ENCODE peak calls at places on chromosomes 16 and 17, in nine cellular contexts. One of them, this sample, is unnamed.

GRCh38 chr16:52912565-52913173 is 140.0 kb downstream of the CHD9NB start:
- DNase-seq in hepatocyte: peak; percentile 79
- DNase-seq in upper lobe of left lung: peak; percentile 56
- DNase-seq in esophagus squamous epithelium: no peak
- DNase-seq in CD8-positive, alpha-beta memory T cell: no peak
- DNase-seq in endodermal cell: peak; percentile 92
- DNase-seq in H9: peak; percentile 80
- DNase-seq in HCT116: peak; percentile 55
- DNase-seq in spleen: no peak
- DNase-seq in this sample: peak; percentile 80

GRCh38 chr17:8109669-8110455 is 8.5 kb downstream of the ALOXE3 start:
- DNase-seq in hepatocyte: peak; percentile 90
- DNase-seq in upper lobe of left lung: peak; percentile 78
- DNase-seq in CD8-positive, alpha-beta memory T cell: peak; percentile 82
- DNase-seq in HCT116: no peak
- DNase-seq in esophagus squamous epithelium: no peak
- DNase-seq in endodermal cell: peak; percentile 96
- DNase-seq in H9: peak; percentile 92
- DNase-seq in spleen: peak; percentile 94
- DNase-seq in this sample: no peak

GRCh38 chr17:1227917-1228751 is 42.1 kb upstream of the BHLHA9 start:
- DNase-seq in HCT116: no peak
- DNase-seq in endodermal cell: peak; percentile 77
- DNase-seq in H9: peak; percentile 58
- DNase-seq in CD8-positive, alpha-beta memory T cell: no peak
- DNase-seq in spleen: peak; percentile 84
- DNase-seq in upper lobe of left lung: peak; percentile 23
- DNase-seq in hepatocyte: peak; percentile 35
- DNase-seq in esophagus squamous epithelium: no peak
- DNase-seq in this sample: no peak

GRCh38 chr17:41002814-41003213 is 3.1 kb upstream of the KRTAP3-2 start:
- DNase-seq in endodermal cell: no peak
- DNase-seq in hepatocyte: no peak
- DNase-seq in CD8-positive, alpha-beta memory T cell: no peak
- DNase-seq in upper lobe of left lung: no peak
- DNase-seq in HCT116: no peak
- DNase-seq in spleen: no peak
- DNase-seq in H9: no peak
- DNase-seq in esophagus squamous epithelium: no peak
- DNase-seq in this sample: no peak

GRCh38 chr17:17205368-17206148 is 575 bp downstream of the PLD6 start:
- DNase-seq in upper lobe of left lung: peak; percentile 74
- DNase-seq in HCT116: peak; percentile 7
- DNase-seq in spleen: peak; percentile 91
- DNase-seq in endodermal cell: no peak
- DNase-seq in H9: peak; percentile 59
- DNase-seq in hepatocyte: no peak
- DNase-seq in esophagus squamous epithelium: no peak
- DNase-seq in CD8-positive, alpha-beta memory T cell: peak; percentile 45
- DNase-seq in this sample: peak; percentile 92

GRCh38 chr16:46765050-46765449 is 16.9 kb upstream of the MYLK3 start:
- DNase-seq in CD8-positive, alpha-beta memory T cell: no peak
- DNase-seq in hepatocyte: no peak
- DNase-seq in spleen: peak; percentile 38
- DNase-seq in H9: no peak
- DNase-seq in upper lobe of left lung: no peak
- DNase-seq in esophagus squamous epithelium: no peak
- DNase-seq in HCT116: no peak
- DNase-seq in endodermal cell: no peak
- DNase-seq in this sample: peak; percentile 53

GRCh38 chr17:47072881-47073280 is 93.8 kb upstream of the RPRML start:
- DNase-seq in esophagus squamous epithelium: no peak
- DNase-seq in HCT116: no peak
- DNase-seq in spleen: no peak
- DNase-seq in H9: no peak
- DNase-seq in CD8-positive, alpha-beta memory T cell: no peak
- DNase-seq in endodermal cell: no peak
- DNase-seq in upper lobe of left lung: peak; percentile 25
- DNase-seq in hepatocyte: no peak
- DNase-seq in this sample: peak; percentile 84

GRCh38 chr16:57479422-57480126 is 6.7 kb downstream of the DOK4 start:
- DNase-seq in esophagus squamous epithelium: no peak
- DNase-seq in CD8-positive, alpha-beta memory T cell: no peak
- DNase-seq in hepatocyte: peak; percentile 77
- DNase-seq in upper lobe of left lung: no peak
- DNase-seq in HCT116: no peak
- DNase-seq in endodermal cell: peak; percentile 88
- DNase-seq in spleen: peak; percentile 74
- DNase-seq in H9: peak; percentile 80
- DNase-seq in this sample: peak; percentile 73

GRCh38 chr16:65095090-65095728 is 26.7 kb downstream of the CDH11 start:
- DNase-seq in endodermal cell: no peak
- DNase-seq in esophagus squamous epithelium: no peak
- DNase-seq in H9: no peak
- DNase-seq in hepatocyte: no peak
- DNase-seq in CD8-positive, alpha-beta memory T cell: no peak
- DNase-seq in spleen: no peak
- DNase-seq in HCT116: no peak
- DNase-seq in upper lobe of left lung: no peak
- DNase-seq in this sample: no peak

GRCh38 chr16:56189990-56190902 is 1.0 kb upstream of the GNAO1 start:
- DNase-seq in hepatocyte: no peak
- DNase-seq in H9: no peak
- DNase-seq in endodermal cell: no peak
- DNase-seq in HCT116: no peak
- DNase-seq in CD8-positive, alpha-beta memory T cell: no peak
- DNase-seq in spleen: peak; percentile 75
- DNase-seq in upper lobe of left lung: no peak
- DNase-seq in esophagus squamous epithelium: no peak
- DNase-seq in this sample: no peak

GRCh38 chr17:29149431-29150064 is 30.6 kb downstream of the MYO18A start:
- DNase-seq in esophagus squamous epithelium: no peak
- DNase-seq in endodermal cell: no peak
- DNase-seq in hepatocyte: no peak
- DNase-seq in H9: peak; percentile 61
- DNase-seq in HCT116: no peak
- DNase-seq in upper lobe of left lung: peak; percentile 45
- DNase-seq in spleen: no peak
- DNase-seq in CD8-positive, alpha-beta memory T cell: no peak
- DNase-seq in this sample: peak; percentile 97

GRCh38 chr16:16037970-16038369 is 88.6 kb downstream of the ABCC1 start:
- DNase-seq in CD8-positive, alpha-beta memory T cell: no peak
- DNase-seq in spleen: no peak
- DNase-seq in upper lobe of left lung: no peak
- DNase-seq in endodermal cell: no peak
- DNase-seq in hepatocyte: no peak
- DNase-seq in H9: no peak
- DNase-seq in esophagus squamous epithelium: no peak
- DNase-seq in HCT116: no peak
- DNase-seq in this sample: no peak

GRCh38 chr16:81427245-81427644 is 17.4 kb upstream of the CMIP start:
- DNase-seq in endodermal cell: no peak
- DNase-seq in hepatocyte: no peak
- DNase-seq in CD8-positive, alpha-beta memory T cell: no peak
- DNase-seq in spleen: no peak
- DNase-seq in esophagus squamous epithelium: no peak
- DNase-seq in upper lobe of left lung: no peak
- DNase-seq in H9: no peak
- DNase-seq in HCT116: no peak
- DNase-seq in this sample: no peak

GRCh38 chr17:32673964-32674363 is 187.2 kb downstream of the CDK5R1 start:
- DNase-seq in H9: no peak
- DNase-seq in spleen: no peak
- DNase-seq in HCT116: no peak
- DNase-seq in CD8-positive, alpha-beta memory T cell: no peak
- DNase-seq in endodermal cell: no peak
- DNase-seq in hepatocyte: no peak
- DNase-seq in upper lobe of left lung: no peak
- DNase-seq in esophagus squamous epithelium: no peak
- DNase-seq in this sample: no peak

GRCh38 chr17:46009681-46010596 is 10.9 kb downstream of the STH start:
- DNase-seq in esophagus squamous epithelium: no peak
- DNase-seq in spleen: no peak
- DNase-seq in HCT116: no peak
- DNase-seq in endodermal cell: no peak
- DNase-seq in CD8-positive, alpha-beta memory T cell: no peak
- DNase-seq in hepatocyte: no peak
- DNase-seq in H9: peak; percentile 34
- DNase-seq in upper lobe of left lung: no peak
- DNase-seq in this sample: no peak

GRCh38 chr17:74176546-74177001 is 26.9 kb upstream of the RPL38 start:
- DNase-seq in upper lobe of left lung: peak; percentile 45
- DNase-seq in HCT116: peak; percentile 56
- DNase-seq in CD8-positive, alpha-beta memory T cell: peak; percentile 11
- DNase-seq in esophagus squamous epithelium: no peak
- DNase-seq in hepatocyte: peak; percentile 85
- DNase-seq in endodermal cell: peak; percentile 98
- DNase-seq in spleen: peak; percentile 71
- DNase-seq in H9: peak; percentile 84
- DNase-seq in this sample: peak; percentile 91

GRCh38 chr16:68273459-68273858 is 9.1 kb downstream of the SLC7A6 start:
- DNase-seq in endodermal cell: no peak
- DNase-seq in hepatocyte: no peak
- DNase-seq in upper lobe of left lung: no peak
- DNase-seq in HCT116: no peak
- DNase-seq in CD8-positive, alpha-beta memory T cell: no peak
- DNase-seq in spleen: no peak
- DNase-seq in H9: no peak
- DNase-seq in esophagus squamous epithelium: no peak
- DNase-seq in this sample: no peak

GRCh38 chr17:33463887-33464286 is 170.8 kb upstream of the ASIC2 start:
- DNase-seq in spleen: no peak
- DNase-seq in upper lobe of left lung: no peak
- DNase-seq in CD8-positive, alpha-beta memory T cell: no peak
- DNase-seq in H9: peak; percentile 22
- DNase-seq in hepatocyte: no peak
- DNase-seq in HCT116: no peak
- DNase-seq in esophagus squamous epithelium: no peak
- DNase-seq in endodermal cell: peak; percentile 46
- DNase-seq in this sample: peak; percentile 34

DNA sequence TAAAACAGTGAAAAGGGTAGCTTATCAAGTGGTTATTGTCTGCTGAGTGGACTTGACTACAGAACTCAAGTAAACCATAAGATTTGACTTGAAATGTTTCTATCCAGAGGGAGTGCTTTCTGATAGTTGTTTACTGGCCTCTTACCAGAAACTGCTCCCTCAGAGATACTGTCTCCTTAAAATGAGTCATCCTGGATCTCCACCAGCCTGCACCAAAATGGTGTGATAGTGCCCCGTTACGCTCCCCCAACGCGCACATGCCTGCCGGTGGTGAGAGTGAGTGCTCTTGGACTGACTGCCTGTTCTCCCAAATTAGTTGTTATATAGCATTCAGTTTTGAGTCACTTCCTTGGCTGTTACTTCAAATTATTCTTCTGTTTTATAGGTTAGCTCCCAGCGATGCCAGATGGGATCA is 22.9 kb downstream of the PRCD start:
- DNase-seq in HCT116: no peak
- DNase-seq in hepatocyte: no peak
- DNase-seq in CD8-positive, alpha-beta memory T cell: no peak
- DNase-seq in spleen: no peak
- DNase-seq in H9: no peak
- DNase-seq in endodermal cell: no peak
- DNase-seq in esophagus squamous epithelium: no peak
- DNase-seq in upper lobe of left lung: no peak
- DNase-seq in this sample: no peak
- H3K27ac ChIP-seq in HCT116: no peak overlapping the region
- H3K27ac ChIP-seq in hepatocyte: no peak overlapping the region
- H3K27ac ChIP-seq in CD8-positive, alpha-beta memory T cell: peak overlapping the region; percentile 24
- H3K27ac ChIP-seq in spleen: peak overlapping the region; percentile 97
- H3K27ac ChIP-seq in H9: no peak overlapping the region
- H3K27ac ChIP-seq in endodermal cell: no peak overlapping the region
- H3K27ac ChIP-seq in esophagus squamous epithelium: peak overlapping the region; percentile 51
- H3K27ac ChIP-seq in upper lobe of left lung: peak overlapping the region; percentile 94
- H3K27ac ChIP-seq in this sample: no peak overlapping the region

DNA sequence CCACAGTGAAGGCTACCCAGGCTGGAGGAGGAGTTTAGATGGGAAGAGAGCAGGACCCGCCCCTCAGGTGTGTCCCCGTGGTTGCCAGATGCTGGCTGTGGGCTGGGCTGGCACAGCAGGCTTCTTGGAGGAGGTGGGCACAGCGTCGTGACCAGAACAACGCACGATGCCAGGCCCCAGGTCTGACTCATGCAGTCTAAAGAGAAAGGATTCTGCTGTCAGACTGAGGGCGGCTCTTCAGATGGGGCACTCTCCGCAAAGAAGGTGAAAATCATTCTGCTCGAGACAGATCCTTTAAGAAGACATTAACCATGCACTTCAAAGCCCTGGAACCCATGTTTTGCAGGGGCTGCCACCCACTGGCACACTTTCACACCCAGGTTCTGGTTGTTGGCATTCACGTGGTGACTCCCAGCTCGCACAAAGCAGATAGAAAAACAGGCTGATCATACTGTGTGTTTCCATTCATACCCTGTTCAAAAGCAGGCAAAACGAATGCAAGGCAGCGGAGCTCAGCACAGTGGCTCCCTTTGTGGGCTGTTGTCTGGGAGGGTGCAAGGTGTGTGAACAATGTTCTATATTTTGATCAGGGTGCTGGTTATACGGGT is 19.0 kb downstream of the CACNG4 start:
- DNase-seq in CD8-positive, alpha-beta memory T cell: no peak
- DNase-seq in hepatocyte: no peak
- DNase-seq in spleen: no peak
- DNase-seq in HCT116: no peak
- DNase-seq in H9: no peak
- DNase-seq in endodermal cell: no peak
- DNase-seq in esophagus squamous epithelium: no peak
- DNase-seq in upper lobe of left lung: no peak
- DNase-seq in this sample: no peak
- H3K9me3 ChIP-seq in CD8-positive, alpha-beta memory T cell: no peaks in the 10 kb centered on the region
- H3K9me3 ChIP-seq in hepatocyte: no peaks in the 10 kb centered on the region
- H3K9me3 ChIP-seq in spleen: no peaks in the 10 kb centered on the region
- H3K9me3 ChIP-seq in HCT116: no peaks in the 10 kb centered on the region
- H3K9me3 ChIP-seq in H9: no peaks in the 10 kb centered on the region
- H3K9me3 ChIP-seq in endodermal cell: no peaks in the 10 kb centered on the region
- H3K9me3 ChIP-seq in esophagus squamous epithelium: no peaks in the 10 kb centered on the region
- H3K9me3 ChIP-seq in upper lobe of left lung: no peaks in the 10 kb centered on the region
- H3K9me3 ChIP-seq in this sample: no peaks in the 10 kb centered on the region

DNA sequence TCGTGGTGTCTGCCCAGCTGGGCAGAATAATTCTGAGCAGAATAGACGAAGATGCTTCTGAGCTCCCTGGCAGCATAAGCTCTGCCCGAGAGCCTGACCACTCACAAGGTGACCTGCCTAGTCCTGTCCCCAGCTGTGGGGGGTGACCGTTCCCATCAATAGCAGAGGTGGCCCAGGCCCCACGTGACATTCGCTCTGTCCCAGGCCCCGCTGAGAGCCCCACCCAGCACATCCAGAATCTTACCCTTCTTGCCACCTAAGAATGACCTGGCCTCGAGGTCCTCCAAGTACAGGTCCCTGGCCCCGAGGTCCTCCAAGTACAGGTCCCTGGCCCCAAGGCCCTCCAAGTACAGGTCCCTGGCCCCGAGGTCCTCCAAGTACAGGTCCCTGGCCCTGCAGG is 695 bp upstream of the TMEM204 start:
- DNase-seq in spleen: no peak
- DNase-seq in H9: no peak
- DNase-seq in esophagus squamous epithelium: no peak
- DNase-seq in HCT116: no peak
- DNase-seq in upper lobe of left lung: no peak
- DNase-seq in endodermal cell: no peak
- DNase-seq in hepatocyte: no peak
- DNase-seq in CD8-positive, alpha-beta memory T cell: no peak
- DNase-seq in this sample: no peak
- H3K27ac ChIP-seq in spleen: peak overlapping the region; percentile 89
- H3K27ac ChIP-seq in H9: no peak overlapping the region
- H3K27ac ChIP-seq in esophagus squamous epithelium: peak overlapping the region; percentile 87
- H3K27ac ChIP-seq in HCT116: no peak overlapping the region
- H3K27ac ChIP-seq in upper lobe of left lung: peak overlapping the region; percentile 93
- H3K27ac ChIP-seq in endodermal cell: no peak overlapping the region
- H3K27ac ChIP-seq in hepatocyte: peak overlapping the region; percentile 97
- H3K27ac ChIP-seq in CD8-positive, alpha-beta memory T cell: no peak overlapping the region
- H3K27ac ChIP-seq in this sample: no peak overlapping the region

GRCh38 chr17:10041916-10042588 is 137.0 kb upstream of the RCVRN start:
- DNase-seq in H9: no peak
- DNase-seq in endodermal cell: no peak
- DNase-seq in CD8-positive, alpha-beta memory T cell: no peak
- DNase-seq in spleen: no peak
- DNase-seq in esophagus squamous epithelium: no peak
- DNase-seq in upper lobe of left lung: no peak
- DNase-seq in HCT116: no peak
- DNase-seq in hepatocyte: no peak
- DNase-seq in this sample: no peak
- H3K9me3 ChIP-seq in H9: no peaks in the 10 kb centered on the region
- H3K9me3 ChIP-seq in endodermal cell: no peaks in the 10 kb centered on the region
- H3K9me3 ChIP-seq in CD8-positive, alpha-beta memory T cell: no peaks in the 10 kb centered on the region
- H3K9me3 ChIP-seq in spleen: no peaks in the 10 kb centered on the region
- H3K9me3 ChIP-seq in esophagus squamous epithelium: no peaks in the 10 kb centered on the region
- H3K9me3 ChIP-seq in upper lobe of left lung: no peaks in the 10 kb centered on the region
- H3K9me3 ChIP-seq in HCT116: no peaks in the 10 kb centered on the region
- H3K9me3 ChIP-seq in hepatocyte: no peaks in the 10 kb centered on the region
- H3K9me3 ChIP-seq in this sample: no peaks in the 10 kb centered on the region

This sample was measured in SJCRH30.